ENCODE peak calls at places on chromosomes 5 and 9, in seven cellular contexts. V, S, I, Z, B, X and R are unnamed samples.

GRCh38 chr5:14035859-14036440 is 91.5 kb upstream of the DNAH5 start:
- DNase-seq in X (peak; percentile 100), B (peak; percentile 83), V (no peak), I (peak; percentile 23), S (no peak), Z (peak; percentile 99), R (peak; percentile 40)

GRCh38 chr5:34923694-34924461 is 5.5 kb upstream of the DNAJC21 start:
- DNase-seq in Z (peak; percentile 89), S (no peak), B (peak; percentile 76), I (no peak), V (no peak), X (peak; percentile 97), R (no peak)

GRCh38 chr5:176614805-176615478 is 5.0 kb upstream of the GPRIN1 start:
- DNase-seq in I (no peak), X (peak; percentile 79), Z (peak; percentile 76), S (no peak), V (no peak), B (peak; percentile 66), R (no peak)

GRCh38 chr9:136560586-136560985 is 14.7 kb upstream of the NOTCH1 start:
- DNase-seq in V (no peak), X (no peak), B (no peak), S (no peak), Z (no peak), I (no peak), R (no peak)

GRCh38 chr5:644971-645370 is 32.8 kb downstream of the CEP72 start:
- DNase-seq in I (no peak), Z (no peak), B (no peak), X (no peak), V (no peak), S (no peak), R (no peak)

GRCh38 chr5:463952-464351 is 21.0 kb downstream of the EXOC3 start:
- DNase-seq in X (no peak), V (no peak), Z (no peak), B (no peak), S (peak; percentile 78), I (no peak), R (no peak)

GRCh38 chr9:33687779-33688178 is 107.6 kb upstream of the PRSS3 start:
- DNase-seq in V (peak; percentile 30), I (no peak), Z (peak; percentile 0), S (no peak), X (no peak), B (peak; percentile 5), R (no peak)

GRCh38 chr5:14406554-14406849 is 175.1 kb upstream of the OTULINL start:
- DNase-seq in V (no peak), Z (peak; percentile 94), S (no peak), I (no peak), B (peak; percentile 72), X (peak; percentile 99), R (no peak)

GRCh38 chr9:88538311-88539085 is 3.5 kb downstream of the NXNL2 start:
- DNase-seq in S (no peak), I (no peak), V (no peak), X (no peak), Z (no peak), B (no peak), R (no peak)

GRCh38 chr9:73008273-73008672 is 55.4 kb upstream of the ALDH1A1 start:
- DNase-seq in Z (no peak), V (no peak), B (no peak), X (no peak), I (no peak), S (no peak), R (no peak)

GRCh38 chr9:86368871-86369521 is 14.8 kb upstream of the TUT7 start:
- DNase-seq in X (peak; percentile 72), Z (peak; percentile 97), V (no peak), I (no peak), S (no peak), B (peak; percentile 95), R (no peak)

GRCh38 chr5:160166069-160166972 is 47.1 kb upstream of the PWWP2A start:
- DNase-seq in I (no peak), Z (no peak), B (no peak), V (no peak), X (no peak), S (no peak), R (no peak)

GRCh38 chr9:100583019-100583802 is 5.3 kb downstream of the CAVIN4 start:
- DNase-seq in I (no peak), V (no peak), X (no peak), B (no peak), Z (no peak), S (no peak), R (no peak)

GRCh38 chr5:126931968-126932622 is 98.3 kb downstream of the MARCHF3 start:
- DNase-seq in I (no peak), B (no peak), V (no peak), S (no peak), X (no peak), Z (no peak), R (no peak)

GRCh38 chr5:53825016-53825415 is 264.6 kb downstream of the NDUFS4 start:
- DNase-seq in B (no peak), S (no peak), Z (no peak), X (no peak), V (no peak), I (no peak), R (no peak)

GRCh38 chr9:131297903-131298302 is 8.4 kb downstream of the PLPP7 start:
- DNase-seq in V (no peak), B (no peak), X (no peak), I (no peak), Z (no peak), S (no peak), R (no peak)

GRCh38 chr9:123401879-123402513 is 46.0 kb downstream of the CRB2 start:
- DNase-seq in B (peak; percentile 68), V (no peak), S (no peak), X (peak; percentile 49), Z (peak; percentile 63), I (peak; percentile 88), R (no peak)

GRCh38 chr9:125886365-125886764 is 139.2 kb downstream of the PBX3 start:
- DNase-seq in I (no peak), B (no peak), Z (no peak), V (no peak), X (no peak), S (no peak), R (no peak)

GRCh38 chr5:76942581-76942980 is 10.3 kb upstream of the CRHBP start:
- DNase-seq in S (no peak), B (no peak), V (no peak), X (no peak), I (no peak), Z (peak; percentile 44), R (no peak)

GRCh38 chr9:38032266-38032830 is 36.7 kb downstream of the SHB start:
- DNase-seq in Z (peak; percentile 54), I (no peak), B (no peak), S (no peak), V (no peak), X (peak; percentile 79), R (no peak)

GRCh38 chr5:134526483-134527155 is 1.1 kb downstream of the JADE2 start:
- DNase-seq in V (no peak), I (peak; percentile 76), B (no peak), Z (peak; percentile 70), X (peak; percentile 72), S (peak; percentile 34), R (peak; percentile 85)

GRCh38 chr5:59484618-59485017 is 408.9 kb downstream of the PDE4D start:
- DNase-seq in B (no peak), S (no peak), V (no peak), I (no peak), Z (no peak), X (no peak), R (no peak)

GRCh38 chr9:137387034-137387890 is 35.7 kb downstream of the EXD3 start:
- DNase-seq in V (no peak), I (no peak), Z (peak; percentile 31), S (no peak), B (peak; percentile 27), X (no peak), R (no peak)

GRCh38 chr9:85743290-85744128 is 1.8 kb upstream of the AGTPBP1 start:
- DNase-seq in V (no peak), Z (peak; percentile 99), B (peak; percentile 73), I (peak; percentile 20), X (peak; percentile 77), S (no peak), R (no peak)

GRCh38 chr5:143843461-143843860 is 31.5 kb downstream of the HMHB1 start:
- DNase-seq in V (no peak), S (no peak), I (no peak), Z (no peak), X (no peak), B (no peak), R (no peak)